ENCODE peak calls at places on chromosome 13, in four cellular contexts. One of them, this sample, is unnamed.

GRCh38 chr13:58191754-58192153 is 560.2 kb downstream of the PCDH17 start:
- DNase-seq in uterus: no peak
- DNase-seq in thoracic aorta: no peak
- DNase-seq in right atrium auricular region: no peak
- DNase-seq in this sample: no peak

GRCh38 chr13:48302920-48303330 is 626 bp upstream of the RB1 start:
- DNase-seq in uterus: no peak
- DNase-seq in thoracic aorta: no peak
- DNase-seq in right atrium auricular region: no peak
- DNase-seq in this sample: no peak

GRCh38 chr13:95833713-95834112 is 156.8 kb downstream of the DNAJC3 start:
- DNase-seq in uterus: no peak
- DNase-seq in thoracic aorta: no peak
- DNase-seq in right atrium auricular region: no peak
- DNase-seq in this sample: no peak

GRCh38 chr13:75621147-75621546 is 15.0 kb upstream of the LMO7 start:
- DNase-seq in uterus: no peak
- DNase-seq in thoracic aorta: no peak
- DNase-seq in right atrium auricular region: no peak
- DNase-seq in this sample: no peak

GRCh38 chr13:93249259-93249917 is 22.8 kb downstream of the GPC6 start:
- DNase-seq in uterus: no peak
- DNase-seq in thoracic aorta: no peak
- DNase-seq in right atrium auricular region: no peak
- DNase-seq in this sample: peak; percentile 66

GRCh38 chr13:57630661-57631606 is 610 bp upstream of the PCDH17 start:
- DNase-seq in uterus: no peak
- DNase-seq in thoracic aorta: no peak
- DNase-seq in right atrium auricular region: no peak
- DNase-seq in this sample: no peak

GRCh38 chr13:105441406-105441805 is 1094.1 kb downstream of the EFNB2 start:
- DNase-seq in uterus: no peak
- DNase-seq in thoracic aorta: no peak
- DNase-seq in right atrium auricular region: no peak
- DNase-seq in this sample: no peak

GRCh38 chr13:99417151-99417820 is 84.0 kb upstream of the TM9SF2 start:
- DNase-seq in uterus: no peak
- DNase-seq in thoracic aorta: no peak
- DNase-seq in right atrium auricular region: no peak
- DNase-seq in this sample: no peak

GRCh38 chr13:40639226-40639681 is 27.2 kb downstream of the FOXO1 start:
- DNase-seq in uterus: no peak
- DNase-seq in thoracic aorta: no peak
- DNase-seq in right atrium auricular region: no peak
- DNase-seq in this sample: no peak

GRCh38 chr13:48828962-48829405 is 146.7 kb upstream of the FNDC3A start:
- DNase-seq in uterus: no peak
- DNase-seq in thoracic aorta: no peak
- DNase-seq in right atrium auricular region: no peak
- DNase-seq in this sample: no peak

GRCh38 chr13:94739235-94739634 is 26.9 kb upstream of the SOX21 start:
- DNase-seq in uterus: no peak
- DNase-seq in thoracic aorta: no peak
- DNase-seq in right atrium auricular region: no peak
- DNase-seq in this sample: no peak

GRCh38 chr13:44420376-44421220 is 47.0 kb downstream of the SERP2 start:
- DNase-seq in uterus: no peak
- DNase-seq in thoracic aorta: no peak
- DNase-seq in right atrium auricular region: no peak
- DNase-seq in this sample: no peak

GRCh38 chr13:100876044-100876403 is 201.4 kb upstream of the TMTC4 start:
- DNase-seq in uterus: no peak
- DNase-seq in thoracic aorta: no peak
- DNase-seq in right atrium auricular region: no peak
- DNase-seq in this sample: no peak

GRCh38 chr13:51305558-51305957 is 33.9 kb upstream of the SERPINE3 start:
- DNase-seq in uterus: no peak
- DNase-seq in thoracic aorta: no peak
- DNase-seq in right atrium auricular region: no peak
- DNase-seq in this sample: no peak

GRCh38 chr13:114282143-114282685 is 813 bp downstream of the UPF3A start:
- DNase-seq in uterus: peak; percentile 41
- DNase-seq in thoracic aorta: no peak
- DNase-seq in right atrium auricular region: peak; percentile 59
- DNase-seq in this sample: no peak

GRCh38 chr13:33815011-33815550 is 2.9 kb upstream of the RFC3 start:
- DNase-seq in uterus: no peak
- DNase-seq in thoracic aorta: no peak
- DNase-seq in right atrium auricular region: no peak
- DNase-seq in this sample: no peak

GRCh38 chr13:21675095-21676007 is 4.5 kb downstream of the FGF9 start:
- DNase-seq in uterus: no peak
- DNase-seq in thoracic aorta: no peak
- DNase-seq in right atrium auricular region: no peak
- DNase-seq in this sample: no peak
- H3K27me3 ChIP-seq in uterus: no peaks in the 10 kb centered on the region
- H3K27me3 ChIP-seq in thoracic aorta: peaks cover 14% of the 10 kb centered on the region
- H3K27me3 ChIP-seq in right atrium auricular region: no peaks in the 10 kb centered on the region
- H3K27me3 ChIP-seq in this sample: peaks cover 55% of the 10 kb centered on the region

DNA sequence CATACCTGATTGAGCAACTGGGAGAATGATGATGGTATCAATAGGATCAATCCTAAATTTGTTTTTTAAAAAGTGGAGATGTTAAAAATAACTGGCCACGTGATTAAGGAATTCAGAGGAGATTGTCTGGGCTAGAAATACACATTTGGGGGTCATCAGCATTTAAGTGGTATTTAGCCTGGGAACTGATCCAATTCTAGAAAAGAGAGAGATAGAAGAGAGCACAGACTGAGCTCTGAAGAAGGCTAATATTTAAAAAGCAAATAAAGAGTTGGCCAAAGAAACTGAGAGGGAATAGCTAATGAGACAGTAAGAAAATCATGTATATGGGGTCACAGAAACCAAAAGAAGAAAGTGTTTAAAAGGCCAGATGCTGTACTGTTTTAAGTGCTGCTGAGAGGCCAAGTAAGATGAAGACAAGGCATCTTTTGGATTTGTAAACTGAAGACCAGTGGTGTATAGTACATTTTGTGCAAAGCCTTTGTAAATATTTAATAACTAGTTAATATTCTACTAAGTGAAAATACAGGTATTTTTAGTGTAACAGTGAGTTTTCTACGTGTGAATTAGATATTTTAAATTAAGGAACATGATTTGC is 40.2 kb downstream of the UBL3 start:
- DNase-seq in uterus: no peak
- DNase-seq in thoracic aorta: no peak
- DNase-seq in right atrium auricular region: no peak
- DNase-seq in this sample: no peak
- H3K27me3 ChIP-seq in uterus: no peaks in the 10 kb centered on the region
- H3K27me3 ChIP-seq in thoracic aorta: no peaks in the 10 kb centered on the region
- H3K27me3 ChIP-seq in right atrium auricular region: no peaks in the 10 kb centered on the region
- H3K27me3 ChIP-seq in this sample: no peaks in the 10 kb centered on the region

GRCh38 chr13:29844441-29844840 is 6.0 kb downstream of the UBL3 start:
- DNase-seq in uterus: no peak
- DNase-seq in thoracic aorta: no peak
- DNase-seq in right atrium auricular region: no peak
- DNase-seq in this sample: no peak
- H3K27me3 ChIP-seq in uterus: no peaks in the 10 kb centered on the region
- H3K27me3 ChIP-seq in thoracic aorta: no peaks in the 10 kb centered on the region
- H3K27me3 ChIP-seq in right atrium auricular region: no peaks in the 10 kb centered on the region
- H3K27me3 ChIP-seq in this sample: no peaks in the 10 kb centered on the region

GRCh38 chr13:24679686-24680085 is 522 bp upstream of the ATP12A start:
- DNase-seq in uterus: no peak
- DNase-seq in thoracic aorta: no peak
- DNase-seq in right atrium auricular region: no peak
- DNase-seq in this sample: no peak

GRCh38 chr13:24680921-24681585 is 845 bp downstream of the ATP12A start:
- DNase-seq in uterus: no peak
- DNase-seq in thoracic aorta: no peak
- DNase-seq in right atrium auricular region: no peak
- DNase-seq in this sample: no peak

GRCh38 chr13:24681930-24682329 is 1.7 kb downstream of the ATP12A start:
- DNase-seq in uterus: no peak
- DNase-seq in thoracic aorta: no peak
- DNase-seq in right atrium auricular region: no peak
- DNase-seq in this sample: no peak

GRCh38 chr13:24682353-24682752 is 2.1 kb downstream of the ATP12A start:
- DNase-seq in uterus: no peak
- DNase-seq in thoracic aorta: no peak
- DNase-seq in right atrium auricular region: no peak
- DNase-seq in this sample: no peak

GRCh38 chr13:24680258-24680920 is at the start of gene ATP12A:
- DNase-seq in uterus: no peak
- DNase-seq in thoracic aorta: no peak
- DNase-seq in right atrium auricular region: no peak
- DNase-seq in this sample: no peak
- H3K27me3 ChIP-seq in uterus: no peaks in the 10 kb centered on the region
- H3K27me3 ChIP-seq in thoracic aorta: peaks cover 6% of the 10 kb centered on the region
- H3K27me3 ChIP-seq in right atrium auricular region: peaks cover 15% of the 10 kb centered on the region
- H3K27me3 ChIP-seq in this sample: no peaks in the 10 kb centered on the region

GRCh38 chr13:111919826-111920225 is 147.1 kb upstream of the SOX1 start:
- DNase-seq in uterus: no peak
- DNase-seq in thoracic aorta: no peak
- DNase-seq in right atrium auricular region: no peak
- DNase-seq in this sample: no peak
- H3K27me3 ChIP-seq in uterus: no peaks in the 10 kb centered on the region
- H3K27me3 ChIP-seq in thoracic aorta: no peaks in the 10 kb centered on the region
- H3K27me3 ChIP-seq in right atrium auricular region: no peaks in the 10 kb centered on the region
- H3K27me3 ChIP-seq in this sample: peaks cover 8% of the 10 kb centered on the region

GRCh38 chr13:27919934-27920676 is at the start of gene PDX1:
- DNase-seq in uterus: no peak
- DNase-seq in thoracic aorta: no peak
- DNase-seq in right atrium auricular region: no peak
- DNase-seq in this sample: no peak

GRCh38 chr13:27917121-27917947 is 2.5 kb upstream of the PDX1 start:
- DNase-seq in uterus: no peak
- DNase-seq in thoracic aorta: no peak
- DNase-seq in right atrium auricular region: no peak
- DNase-seq in this sample: no peak

GRCh38 chr13:27918918-27919255 is 913 bp upstream of the PDX1 start:
- DNase-seq in uterus: no peak
- DNase-seq in thoracic aorta: no peak
- DNase-seq in right atrium auricular region: no peak
- DNase-seq in this sample: no peak

GRCh38 chr13:27919299-27919933 is 384 bp upstream of the PDX1 start:
- DNase-seq in uterus: no peak
- DNase-seq in thoracic aorta: no peak
- DNase-seq in right atrium auricular region: no peak
- DNase-seq in this sample: no peak

DNA sequence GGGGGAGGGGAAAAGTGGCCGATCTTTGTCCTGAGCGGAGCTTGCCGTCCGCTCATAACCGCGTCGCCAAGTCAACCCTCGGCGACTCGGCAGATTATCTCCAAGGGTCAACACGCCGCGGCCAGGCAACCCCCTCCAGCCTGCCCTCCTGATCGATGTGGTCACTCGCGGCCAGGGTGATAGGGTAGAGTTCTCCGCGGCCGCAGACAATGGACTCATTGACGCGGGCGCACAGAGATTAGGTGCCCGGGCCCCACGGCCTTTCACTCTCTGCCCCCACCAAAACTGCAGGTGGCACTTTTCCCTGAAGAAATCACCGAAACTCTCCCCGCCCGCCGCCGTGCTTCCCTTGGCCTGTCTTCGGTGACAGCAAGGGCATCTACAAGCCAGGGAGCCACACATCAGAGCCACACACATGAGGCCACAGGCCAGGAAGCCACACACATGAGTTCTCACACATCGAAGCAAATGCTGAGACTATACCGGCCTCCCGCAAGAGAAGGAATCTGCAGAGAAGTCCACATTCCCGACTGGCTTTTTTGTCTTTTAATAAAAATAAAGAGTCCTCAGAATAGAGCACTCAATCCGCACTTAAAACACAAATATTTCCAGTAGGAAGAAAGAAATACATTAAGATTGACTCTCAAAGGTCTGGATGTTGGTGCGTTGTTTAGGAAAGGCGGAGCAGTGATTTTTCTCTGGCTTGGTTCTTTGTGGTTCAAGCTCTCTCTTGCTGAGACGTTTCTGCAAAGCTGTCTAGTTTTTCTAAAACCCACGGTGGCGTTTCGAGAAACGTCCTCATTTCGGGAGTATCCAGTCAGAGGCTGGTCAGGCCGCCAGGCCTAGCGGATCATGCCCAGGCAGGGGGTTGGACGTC is 1.5 kb upstream of the PDX1 start:
- DNase-seq in uterus: no peak
- DNase-seq in thoracic aorta: no peak
- DNase-seq in right atrium auricular region: no peak
- DNase-seq in this sample: no peak
- H3K27me3 ChIP-seq in uterus: peaks cover 13% of the 10 kb centered on the region
- H3K27me3 ChIP-seq in thoracic aorta: peaks cover 7% of the 10 kb centered on the region
- H3K27me3 ChIP-seq in right atrium auricular region: peaks cover 74% of the 10 kb centered on the region
- H3K27me3 ChIP-seq in this sample: peaks cover 69% of the 10 kb centered on the region

GRCh38 chr13:111139874-111140561 is 24.9 kb downstream of the ARHGEF7 start:
- DNase-seq in uterus: no peak
- DNase-seq in thoracic aorta: no peak
- DNase-seq in right atrium auricular region: no peak
- DNase-seq in this sample: no peak

GRCh38 chr13:111143875-111144540 is 28.9 kb downstream of the ARHGEF7 start:
- DNase-seq in uterus: no peak
- DNase-seq in thoracic aorta: no peak
- DNase-seq in right atrium auricular region: no peak
- DNase-seq in this sample: no peak

GRCh38 chr13:111142472-111142871 is 27.4 kb downstream of the ARHGEF7 start:
- DNase-seq in uterus: no peak
- DNase-seq in thoracic aorta: no peak
- DNase-seq in right atrium auricular region: no peak
- DNase-seq in this sample: no peak

GRCh38 chr13:111139452-111139851 is 24.3 kb downstream of the ARHGEF7 start:
- DNase-seq in uterus: no peak
- DNase-seq in thoracic aorta: no peak
- DNase-seq in right atrium auricular region: no peak
- DNase-seq in this sample: no peak

DNA sequence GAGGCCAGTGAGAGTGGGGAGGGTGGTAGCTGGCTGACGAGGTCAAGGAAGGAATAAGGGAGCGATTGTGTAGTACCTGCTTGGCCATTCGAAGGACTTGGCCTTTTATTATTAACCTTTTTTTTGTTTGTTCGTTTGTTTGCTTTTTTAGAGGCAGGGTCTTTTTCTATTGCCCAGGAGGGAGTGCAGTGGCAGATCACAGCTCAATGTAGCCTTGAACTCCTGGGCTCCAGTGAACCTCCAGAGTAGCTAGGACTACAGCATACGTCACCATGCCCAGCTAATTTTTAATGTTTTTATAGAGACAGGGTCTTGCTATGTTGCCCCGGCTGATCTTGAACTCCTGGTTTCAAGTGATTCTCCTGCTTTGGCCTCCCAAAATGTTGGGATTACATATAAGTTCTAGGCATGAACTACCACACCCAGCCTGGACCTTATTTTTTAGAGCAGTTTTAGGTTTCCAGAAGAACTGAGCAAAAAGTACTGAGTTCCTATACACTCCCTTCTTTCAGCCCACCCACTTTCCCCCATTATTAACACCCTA is 25.5 kb downstream of the ARHGEF7 start:
- DNase-seq in uterus: no peak
- DNase-seq in thoracic aorta: no peak
- DNase-seq in right atrium auricular region: no peak
- DNase-seq in this sample: no peak
- H3K27me3 ChIP-seq in uterus: no peaks in the 10 kb centered on the region
- H3K27me3 ChIP-seq in thoracic aorta: no peaks in the 10 kb centered on the region
- H3K27me3 ChIP-seq in right atrium auricular region: no peaks in the 10 kb centered on the region
- H3K27me3 ChIP-seq in this sample: peaks cover 52% of the 10 kb centered on the region

This sample was measured in RWPE2.